ENCODE peak calls at places on chromosomes 12 and 14, in eight cellular contexts. One of them, this sample, is unnamed.
A peak's percentile ranks its signal among the peaks of the same experiment; 100 is the strongest.

GRCh38 chr14:61213116-61213720 is 67.9 kb downstream of the TMEM30B start:
- DNase-seq in head of caudate nucleus: no peak
- DNase-seq in A172: no peak
- DNase-seq in psoas muscle: no peak
- DNase-seq in right atrium auricular region: no peak
- DNase-seq in activated naive CD4-positive, alpha-beta T cell treated with anti-CD3 and anti-CD28 coated beads, Interleukin-2, amount 10 ng/mL, durations not matched to agents 7 days and 5 days: no peak
- DNase-seq in mucosa of descending colon: no peak
- DNase-seq in B cell: no peak
- DNase-seq in this sample: peak; percentile 97

GRCh38 chr12:96033549-96034389 is 1.6 kb downstream of the LTA4H start:
- DNase-seq in head of caudate nucleus: no peak
- DNase-seq in B cell: no peak
- DNase-seq in right atrium auricular region: no peak
- DNase-seq in A172: no peak
- DNase-seq in activated naive CD4-positive, alpha-beta T cell treated with anti-CD3 and anti-CD28 coated beads, Interleukin-2, amount 10 ng/mL, durations not matched to agents 7 days and 5 days: no peak
- DNase-seq in psoas muscle: no peak
- DNase-seq in mucosa of descending colon: no peak
- DNase-seq in this sample: no peak

GRCh38 chr12:113232787-113233585 is 11.7 kb downstream of the TPCN1 start:
- DNase-seq in A172: peak; percentile 92
- DNase-seq in psoas muscle: peak; percentile 91
- DNase-seq in mucosa of descending colon: peak; percentile 78
- DNase-seq in B cell: peak; percentile 91
- DNase-seq in head of caudate nucleus: peak; percentile 43
- DNase-seq in activated naive CD4-positive, alpha-beta T cell treated with anti-CD3 and anti-CD28 coated beads, Interleukin-2, amount 10 ng/mL, durations not matched to agents 7 days and 5 days: peak; percentile 81
- DNase-seq in right atrium auricular region: no peak
- DNase-seq in this sample: no peak

GRCh38 chr12:15851919-15852318 is 30.3 kb upstream of the STRAP start:
- DNase-seq in mucosa of descending colon: no peak
- DNase-seq in psoas muscle: no peak
- DNase-seq in activated naive CD4-positive, alpha-beta T cell treated with anti-CD3 and anti-CD28 coated beads, Interleukin-2, amount 10 ng/mL, durations not matched to agents 7 days and 5 days: no peak
- DNase-seq in B cell: no peak
- DNase-seq in head of caudate nucleus: no peak
- DNase-seq in A172: no peak
- DNase-seq in right atrium auricular region: no peak
- DNase-seq in this sample: peak; percentile 45

GRCh38 chr14:89504602-89505320 is 87.7 kb upstream of the FOXN3 start:
- DNase-seq in right atrium auricular region: no peak
- DNase-seq in B cell: peak; percentile 22
- DNase-seq in A172: peak; percentile 13
- DNase-seq in activated naive CD4-positive, alpha-beta T cell treated with anti-CD3 and anti-CD28 coated beads, Interleukin-2, amount 10 ng/mL, durations not matched to agents 7 days and 5 days: peak; percentile 50
- DNase-seq in psoas muscle: no peak
- DNase-seq in head of caudate nucleus: no peak
- DNase-seq in mucosa of descending colon: no peak
- DNase-seq in this sample: peak; percentile 86

GRCh38 chr14:81837304-81837703 is 303.7 kb upstream of the SEL1L start:
- DNase-seq in B cell: no peak
- DNase-seq in head of caudate nucleus: no peak
- DNase-seq in A172: no peak
- DNase-seq in psoas muscle: no peak
- DNase-seq in mucosa of descending colon: no peak
- DNase-seq in right atrium auricular region: no peak
- DNase-seq in activated naive CD4-positive, alpha-beta T cell treated with anti-CD3 and anti-CD28 coated beads, Interleukin-2, amount 10 ng/mL, durations not matched to agents 7 days and 5 days: no peak
- DNase-seq in this sample: no peak

GRCh38 chr12:116559330-116560080 is at the start of gene MAP1LC3B2:
- DNase-seq in A172: peak; percentile 98
- DNase-seq in activated naive CD4-positive, alpha-beta T cell treated with anti-CD3 and anti-CD28 coated beads, Interleukin-2, amount 10 ng/mL, durations not matched to agents 7 days and 5 days: peak; percentile 92
- DNase-seq in B cell: peak; percentile 90
- DNase-seq in psoas muscle: peak; percentile 66
- DNase-seq in right atrium auricular region: no peak
- DNase-seq in head of caudate nucleus: peak; percentile 17
- DNase-seq in mucosa of descending colon: peak; percentile 92
- DNase-seq in this sample: peak; percentile 60

GRCh38 chr12:4109826-4110225 is 163.7 kb upstream of the CCND2 start:
- DNase-seq in head of caudate nucleus: no peak
- DNase-seq in activated naive CD4-positive, alpha-beta T cell treated with anti-CD3 and anti-CD28 coated beads, Interleukin-2, amount 10 ng/mL, durations not matched to agents 7 days and 5 days: no peak
- DNase-seq in A172: no peak
- DNase-seq in right atrium auricular region: no peak
- DNase-seq in psoas muscle: no peak
- DNase-seq in B cell: no peak
- DNase-seq in mucosa of descending colon: no peak
- DNase-seq in this sample: no peak

GRCh38 chr12:38523920-38524319 is 207.3 kb downstream of the ALG10B start:
- DNase-seq in mucosa of descending colon: no peak
- DNase-seq in A172: no peak
- DNase-seq in activated naive CD4-positive, alpha-beta T cell treated with anti-CD3 and anti-CD28 coated beads, Interleukin-2, amount 10 ng/mL, durations not matched to agents 7 days and 5 days: no peak
- DNase-seq in head of caudate nucleus: no peak
- DNase-seq in right atrium auricular region: no peak
- DNase-seq in psoas muscle: no peak
- DNase-seq in B cell: no peak
- DNase-seq in this sample: no peak